ENCODE peak calls at places on chromosomes 5 and 9, in seven cellular contexts. C is H9, M is tibial artery, B is upper lobe of right lung, K is K562, W is small intestine, X is heart right ventricle. E is an unnamed sample. For H3K4me1 and H3K9me3, the result is how much of the 10 kb centered on the place peaks cover.

GRCh38 chr9:131434673-131435072 is 40.8 kb downstream of the PRRC2B start:
- DNase-seq in C (no peak), M (no peak), B (no peak), K (no peak), W (no peak), X (no peak), E (no peak)

GRCh38 chr9:17958363-17958762 is 379.5 kb downstream of the SH3GL2 start:
- DNase-seq in C (no peak), M (no peak), B (no peak), K (no peak), W (no peak), X (no peak), E (no peak)

GRCh38 chr5:122559676-122560075 is 215.2 kb upstream of the SNX2 start:
- DNase-seq in C (no peak), M (no peak), B (no peak), K (no peak), W (no peak), X (no peak), E (no peak)

GRCh38 chr9:95048225-95049087 is 269.1 kb downstream of the FANCC start:
- DNase-seq in C (peak), M (peak), B (peak), K (peak), W (peak), X (peak), E (peak)

GRCh38 chr9:116383133-116383532 is 229.5 kb downstream of the PAPPA start:
- DNase-seq in C (no peak), M (no peak), B (no peak), K (no peak), W (no peak), X (no peak), E (no peak)

GRCh38 chr5:36692791-36693763 is 86.7 kb downstream of the SLC1A3 start:
- DNase-seq in C (peak), M (peak), B (peak), K (peak), W (peak), X (peak), E (peak)

GRCh38 chr5:74938250-74938649 is 72.1 kb upstream of the FAM169A start:
- DNase-seq in C (no peak), M (no peak), B (no peak), K (no peak), W (peak), X (no peak), E (peak)

GRCh38 chr5:170638454-170639220 is 134.8 kb downstream of the KCNIP1 start:
- DNase-seq in C (peak), M (peak), B (peak), K (peak), W (peak), X (peak), E (peak)

GRCh38 chr9:132647355-132647754 is 22.4 kb downstream of the DDX31 start:
- DNase-seq in C (no peak), M (no peak), B (no peak), K (no peak), W (no peak), X (no peak), E (no peak)

GRCh38 chr5:170254056-170254455 is 21.3 kb downstream of the C5orf58 start:
- DNase-seq in C (no peak), M (no peak), B (no peak), K (no peak), W (peak), X (no peak), E (no peak)

GRCh38 chr5:134252671-134253070 is 26.8 kb upstream of the PPP2CA start:
- DNase-seq in C (no peak), M (no peak), B (no peak), K (no peak), W (no peak), X (no peak), E (no peak)

GRCh38 chr5:163578652-163579051 is 73.2 kb downstream of the MAT2B start:
- DNase-seq in C (no peak), M (no peak), B (no peak), K (no peak), W (no peak), X (no peak), E (no peak)

GRCh38 chr5:81420039-81420667 is 26.2 kb upstream of the ACOT12 start:
- DNase-seq in C (no peak), M (no peak), B (no peak), K (peak), W (no peak), X (no peak), E (peak)

GRCh38 chr9:94693485-94694191 is 32.9 kb upstream of the AOPEP start:
- DNase-seq in C (no peak), M (no peak), B (no peak), K (no peak), W (no peak), X (no peak), E (peak)

GRCh38 chr5:147857302-147858129 is 21.0 kb upstream of the SCGB3A2 start:
- DNase-seq in C (peak), M (peak), B (no peak), K (peak), W (peak), X (peak), E (peak)

GRCh38 chr5:1779021-1779680 is 20.5 kb downstream of the MRPL36 start:
- DNase-seq in C (no peak), M (no peak), B (no peak), K (no peak), W (no peak), X (no peak), E (no peak)

GRCh38 chr9:18452276-18452675 is 21.7 kb upstream of the ADAMTSL1 start:
- DNase-seq in C (no peak), M (no peak), B (no peak), K (no peak), W (peak), X (no peak), E (no peak)

GRCh38 chr5:169749295-169749694 is 112.2 kb downstream of the DOCK2 start:
- DNase-seq in C (no peak), M (no peak), B (no peak), K (no peak), W (no peak), X (no peak), E (no peak)

GRCh38 chr9:21919377-21920362 is 74.5 kb downstream of the CDKN2A start:
- DNase-seq in C (no peak), M (no peak), B (no peak), K (no peak), W (peak), X (no peak), E (no peak)

GRCh38 chr5:173753307-173754168 is 134.6 kb upstream of the CPEB4 start:
- DNase-seq in C (peak), M (no peak), B (peak), K (peak), W (no peak), X (peak), E (no peak)

GRCh38 chr9:3498691-3499090 is 27.1 kb downstream of the RFX3 start:
- DNase-seq in C (no peak), M (no peak), B (no peak), K (no peak), W (peak), X (no peak), E (peak)

GRCh38 chr9:17742065-17742464 is 163.2 kb downstream of the SH3GL2 start:
- DNase-seq in C (peak), M (no peak), B (no peak), K (no peak), W (no peak), X (no peak), E (no peak)

GRCh38 chr9:121840838-121841760 is 189.7 kb downstream of the DAB2IP start:
- DNase-seq in C (no peak), M (no peak), B (peak), K (no peak), W (no peak), X (no peak), E (no peak)

GRCh38 chr5:158860706-158861105 is 239.0 kb downstream of the EBF1 start:
- DNase-seq in C (no peak), M (no peak), B (no peak), K (no peak), W (no peak), X (no peak), E (no peak)
- H3K4me1 ChIP-seq in C (under half), M (under half), B (under half), K (under half), W (under half), X (under half), E (under half)

GRCh38 chr9:100368672-100369071 is 15.9 kb upstream of the TEX10 start:
- DNase-seq in C (no peak), M (no peak), B (no peak), K (no peak), W (peak), X (no peak), E (peak)
- H3K9me3 ChIP-seq in C (under half), M (under half), B (under half), K (under half), W (under half), X (under half), E (under half)

DNA sequence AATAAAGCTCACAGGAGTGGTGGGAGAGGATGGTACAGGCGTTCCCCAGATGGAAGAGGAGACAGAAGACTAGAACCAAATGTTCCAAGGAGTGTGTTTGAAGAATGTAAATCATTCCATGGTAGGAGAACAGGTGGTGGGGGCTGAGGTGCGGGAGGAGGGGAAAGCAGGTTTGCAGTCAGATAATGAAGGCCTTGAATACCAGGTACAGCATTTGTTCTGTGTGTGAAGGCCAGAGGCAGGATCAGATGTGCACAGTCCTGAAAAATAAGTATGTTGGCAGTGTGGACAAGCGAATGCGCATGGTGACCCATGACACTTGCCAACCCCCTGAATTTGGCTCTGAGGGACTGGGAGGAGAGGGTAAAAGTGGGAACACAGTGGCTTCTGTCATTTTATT is 59.9 kb upstream of the ALDH1B1 start:
- DNase-seq in C (no peak), M (no peak), B (no peak), K (no peak), W (no peak), X (no peak), E (no peak)
- H3K4me1 ChIP-seq in C (under half), M (under half), B (under half), K (under half), W (under half), X (under half), E (under half)

GRCh38 chr9:137943655-137944054 is 66.1 kb downstream of the CACNA1B start:
- DNase-seq in C (no peak), M (no peak), B (no peak), K (no peak), W (no peak), X (no peak), E (no peak)
- H3K9me3 ChIP-seq in C (under half), M (under half), B (under half), K (under half), W (under half), X (under half), E (under half)

GRCh38 chr9:108484468-108484867 is 371.3 kb downstream of the ACTL7B start:
- DNase-seq in C (no peak), M (no peak), B (no peak), K (no peak), W (no peak), X (no peak), E (no peak)
- H3K4me1 ChIP-seq in C (under half), M (under half), B (under half), K (under half), W (under half), X (under half), E (under half)

DNA sequence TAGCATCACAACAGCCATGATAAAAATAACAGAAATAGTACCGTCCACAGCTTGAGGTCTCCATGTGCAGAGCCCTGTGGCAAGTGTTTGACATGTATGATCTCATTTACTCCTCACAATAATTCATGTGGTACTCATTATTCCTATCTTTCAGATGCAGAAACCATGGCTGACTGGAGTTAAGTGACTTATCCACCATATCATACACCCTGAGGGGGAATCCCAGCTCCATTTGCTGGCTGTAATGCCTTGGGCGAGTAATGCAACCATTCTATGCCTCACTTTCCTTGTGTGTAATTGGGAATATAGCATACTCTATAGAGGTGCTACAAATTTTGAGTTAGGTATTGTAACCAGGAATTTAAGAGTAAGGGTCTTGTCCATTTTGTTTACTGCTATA is 347.0 kb upstream of the CLINT1 start:
- DNase-seq in C (no peak), M (no peak), B (no peak), K (no peak), W (no peak), X (no peak), E (no peak)
- H3K9me3 ChIP-seq in C (under half), M (under half), B (under half), K (under half), W (under half), X (under half), E (under half)

GRCh38 chr9:129484325-129485000 is 136.4 kb downstream of the C9orf50 start:
- DNase-seq in C (no peak), M (no peak), B (no peak), K (no peak), W (no peak), X (no peak), E (no peak)
- H3K4me1 ChIP-seq in C (under half), M (under half), B (half or more), K (half or more), W (under half), X (half or more), E (under half)

GRCh38 chr5:141269195-141269594 is 24.0 kb downstream of the PCDHB15 start:
- DNase-seq in C (no peak), M (no peak), B (no peak), K (no peak), W (no peak), X (no peak), E (no peak)

DNA sequence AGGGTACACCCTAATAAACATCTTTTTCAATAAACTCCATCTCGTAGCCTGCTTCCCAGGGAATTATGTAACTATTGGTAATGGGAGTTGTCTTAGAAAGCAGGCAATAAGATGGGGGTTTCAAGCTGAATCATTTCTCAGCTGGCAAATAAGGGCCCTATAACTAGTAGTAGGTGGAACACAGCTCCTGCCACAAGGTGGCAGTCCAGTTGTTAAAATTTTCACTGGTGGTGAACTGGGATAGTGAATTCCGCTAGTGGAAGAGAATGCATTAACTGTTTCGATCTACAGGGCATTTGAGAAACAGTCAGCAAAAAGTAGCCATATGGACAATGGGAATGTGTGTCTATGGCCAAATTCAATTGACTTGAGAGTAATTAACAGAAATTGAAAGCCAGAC is 27.7 kb downstream of the PCDHB15 start:
- DNase-seq in C (peak), M (no peak), B (no peak), K (peak), W (no peak), X (no peak), E (no peak)
- H3K9me3 ChIP-seq in C (under half), M (half or more), B (half or more), K (under half), W (under half), X (half or more), E (under half)

GRCh38 chr9:20683351-20684034 is 566 bp upstream of the FOCAD start:
- DNase-seq in C (no peak), M (peak), B (no peak), K (peak), W (peak), X (peak), E (peak)
- H3K4me1 ChIP-seq in C (under half), M (under half), B (under half), K (under half), W (under half), X (under half), E (under half)

E was measured in HAP-1.